ENCODE peak calls at places on chromosome 12, in seven cellular contexts. J is tibial nerve, O is H54, Z is esophagus squamous epithelium, Y is stomach, A is HCT116, C is prostate gland. Q is an unnamed sample.

GRCh38 chr12:80847575-80847974 is 90.2 kb downstream of the LIN7A start:
- DNase-seq in Z (no peak), O (no peak), C (no peak), A (no peak), J (no peak), Y (no peak), Q (no peak)

GRCh38 chr12:47383942-47384341 is 304.2 kb upstream of the AMIGO2 start:
- DNase-seq in Y (no peak), C (no peak), A (no peak), O (no peak), Z (no peak), J (no peak), Q (no peak)

GRCh38 chr12:96879301-96879700 is 27.8 kb upstream of the NEDD1 start:
- DNase-seq in Y (no peak), A (no peak), Z (no peak), C (no peak), J (no peak), O (no peak), Q (no peak)

GRCh38 chr12:101323255-101323654 is 43.4 kb downstream of the UTP20 start:
- DNase-seq in A (no peak), C (no peak), O (no peak), Y (no peak), J (no peak), Z (no peak), Q (no peak)

GRCh38 chr12:128190614-128191013 is 76.4 kb upstream of the TMEM132C start:
- DNase-seq in C (no peak), Y (no peak), J (no peak), Z (no peak), O (no peak), A (no peak), Q (no peak)

GRCh38 chr12:15322164-15323054 is at the start of gene PTPRO:
- DNase-seq in A (no peak), O (no peak), J (no peak), C (no peak), Z (no peak), Y (no peak), Q (no peak)

GRCh38 chr12:89140580-89141236 is 211.6 kb downstream of the DUSP6 start:
- DNase-seq in Y (no peak), A (no peak), Z (no peak), O (no peak), C (no peak), J (no peak), Q (no peak)

GRCh38 chr12:99907210-99907609 is 77.5 kb downstream of the ANKS1B start:
- DNase-seq in C (no peak), O (no peak), A (no peak), Z (no peak), J (no peak), Y (no peak), Q (no peak)

GRCh38 chr12:77299001-77299400 is 233.6 kb upstream of the E2F7 start:
- DNase-seq in Y (no peak), O (no peak), Z (no peak), A (no peak), C (no peak), J (no peak), Q (no peak)

GRCh38 chr12:227286-227915 is 13.4 kb upstream of the SLC6A12 start:
- DNase-seq in C (no peak), A (no peak), J (no peak), O (no peak), Y (no peak), Z (no peak), Q (no peak)

GRCh38 chr12:114612062-114612461 is 71.9 kb downstream of the TBX3 start:
- DNase-seq in Y (no peak), C (no peak), J (no peak), O (no peak), Z (no peak), A (no peak), Q (no peak)

GRCh38 chr12:114608509-114608908 is 75.5 kb downstream of the TBX3 start:
- DNase-seq in O (no peak), C (no peak), J (no peak), Y (no peak), Z (no peak), A (no peak), Q (no peak)

GRCh38 chr12:114616081-114616480 is 67.9 kb downstream of the TBX3 start:
- DNase-seq in J (no peak), A (no peak), Z (no peak), C (no peak), Y (no peak), O (no peak), Q (no peak)

GRCh38 chr12:114614040-114614439 is 69.9 kb downstream of the TBX3 start:
- DNase-seq in J (no peak), A (no peak), Z (no peak), O (no peak), Y (no peak), C (no peak), Q (no peak)

DNA sequence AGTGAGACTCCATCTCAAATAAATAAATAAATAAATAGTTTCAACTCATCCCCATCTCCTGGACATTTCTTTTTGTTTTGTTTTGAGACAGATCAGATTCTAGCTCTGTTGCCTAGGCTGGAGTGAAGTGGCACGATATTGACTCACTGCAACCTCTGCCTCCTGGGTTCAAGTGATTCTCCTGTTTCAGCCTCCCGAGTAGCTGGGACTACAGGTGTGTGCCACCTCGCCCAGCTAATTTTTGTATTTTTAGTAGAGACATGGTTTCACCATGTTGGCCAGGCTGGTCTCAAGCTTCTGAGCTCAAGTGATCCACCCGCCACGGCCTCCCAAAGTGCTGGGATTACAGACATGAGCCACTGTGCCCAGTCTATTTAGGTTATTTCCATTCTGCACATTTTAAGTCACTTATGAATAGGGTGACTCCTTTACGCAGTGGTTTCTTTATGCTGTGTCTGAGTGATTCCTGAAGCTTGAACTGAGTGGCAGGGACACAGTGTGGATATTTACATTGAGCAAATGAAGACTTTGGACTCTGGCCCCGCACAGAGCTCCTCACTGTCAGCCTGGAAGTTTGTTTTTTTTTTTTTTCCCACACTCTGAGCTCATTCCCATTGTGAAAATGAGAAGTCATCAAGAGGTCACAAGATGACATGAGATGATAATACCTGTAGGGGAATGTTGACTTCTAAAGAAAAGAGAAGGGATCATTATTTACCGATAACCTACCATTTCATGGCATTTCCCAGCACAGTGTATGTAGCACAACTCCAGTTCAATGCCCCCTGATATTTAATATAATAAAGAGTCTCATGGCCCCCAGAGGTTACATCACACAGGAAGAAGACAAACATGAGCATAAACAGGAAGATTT is 72.6 kb downstream of the TBX3 start:
- DNase-seq in Z (no peak), C (peak), A (no peak), J (no peak), O (no peak), Y (no peak), Q (peak)
- TF ChIP-seq POLR2A in Z (no peak), C (no peak), A (no peak), J (no peak), O (no peak), Y (no peak), Q (no peak)

DNA sequence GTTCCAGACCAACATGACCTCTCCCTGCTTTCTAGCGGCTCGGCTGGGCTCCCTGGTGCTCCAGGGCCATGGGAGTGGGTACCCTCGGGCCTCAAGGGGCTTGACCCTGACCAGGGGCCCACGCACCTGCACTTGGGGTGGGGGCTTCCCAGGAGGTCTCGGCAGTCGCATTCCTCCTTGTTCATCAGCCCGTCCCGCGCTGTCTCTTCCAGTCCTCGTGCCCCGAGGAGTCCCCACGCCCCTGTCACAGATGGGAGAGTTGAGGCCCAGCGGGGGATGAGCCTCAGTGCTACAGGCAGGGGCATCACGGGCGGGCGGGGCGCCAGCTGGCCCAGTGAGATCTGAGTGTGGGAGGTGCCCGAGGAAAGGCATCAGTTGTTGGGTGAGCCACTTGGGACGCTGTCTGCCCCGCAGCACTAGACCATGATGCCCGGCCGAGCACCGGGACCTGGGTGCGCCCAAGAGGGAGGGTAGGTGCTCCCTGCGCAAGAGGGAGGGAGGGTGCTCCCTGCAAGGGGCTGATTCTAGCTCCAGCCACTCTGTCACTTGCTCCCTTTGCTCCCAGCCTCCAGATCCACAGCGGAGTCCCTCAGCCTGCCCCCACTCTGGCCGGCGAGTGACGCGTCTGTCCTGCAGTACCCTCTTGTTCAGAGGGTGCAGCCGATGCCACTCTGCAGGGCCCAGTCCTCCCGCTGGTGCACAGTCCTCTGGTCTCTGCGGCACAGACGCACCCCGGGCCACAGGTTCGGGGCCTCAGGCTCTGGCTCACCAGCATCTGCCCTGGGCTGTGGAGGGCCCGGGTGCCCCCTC is 23.8 kb downstream of the MMP17 start:
- DNase-seq in J (no peak), C (no peak), Y (no peak), A (no peak), Z (no peak), O (no peak), Q (no peak)
- TF ChIP-seq POLR2A in J (no peak), C (no peak), Y (no peak), A (no peak), Z (no peak), O (no peak), Q (no peak)

GRCh38 chr12:7985802-7986418 is 46.6 kb upstream of the FOXJ2 start:
- DNase-seq in Y (no peak), A (no peak), Z (no peak), O (no peak), J (no peak), C (no peak), Q (no peak)

GRCh38 chr12:7994731-7995205 is 37.7 kb upstream of the FOXJ2 start:
- DNase-seq in J (no peak), A (no peak), Z (no peak), Y (no peak), O (no peak), C (no peak), Q (no peak)

GRCh38 chr12:7995266-7995963 is 37.1 kb upstream of the FOXJ2 start:
- DNase-seq in Z (peak), J (peak), Y (peak), O (no peak), A (peak), C (peak), Q (peak)

GRCh38 chr12:7984900-7985299 is 47.6 kb upstream of the FOXJ2 start:
- DNase-seq in Y (no peak), A (no peak), O (no peak), J (no peak), Z (no peak), C (no peak), Q (no peak)

GRCh38 chr12:7989827-7990491 is 42.6 kb upstream of the FOXJ2 start:
- DNase-seq in Z (peak), C (no peak), Y (peak), J (peak), O (no peak), A (no peak), Q (peak)
- TF ChIP-seq POLR2A in Z (no peak), C (no peak), Y (no peak), J (no peak), O (no peak), A (no peak), Q (no peak)

DNA sequence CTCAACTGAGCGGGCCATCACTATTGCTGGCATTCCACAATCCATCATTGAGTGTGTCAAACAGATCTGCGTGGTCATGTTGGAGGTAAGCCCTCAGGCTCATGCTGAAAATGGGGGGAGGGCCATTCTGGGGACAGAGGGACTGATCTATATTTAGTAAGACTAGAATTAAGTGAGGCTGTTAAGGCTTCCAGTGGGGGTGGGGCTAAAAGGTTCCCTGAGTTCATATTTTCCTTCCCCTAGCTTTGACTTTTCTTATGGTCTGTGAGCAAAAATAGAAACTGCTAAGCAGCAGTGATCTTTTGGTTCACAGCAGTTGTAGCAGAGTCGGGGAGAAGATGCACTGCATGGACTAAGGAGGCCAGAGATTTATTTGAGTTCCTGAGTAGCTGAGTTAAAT is 9.2 kb downstream of the PCBP2 start:
- DNase-seq in C (no peak), A (no peak), J (no peak), Z (no peak), O (no peak), Y (no peak), Q (no peak)
- TF ChIP-seq POLR2A in C (no peak), A (no peak), J (no peak), Z (no peak), O (no peak), Y (peak), Q (no peak)

GRCh38 chr12:57467915-57468314 is 8.3 kb downstream of the GLI1 start:
- DNase-seq in Z (no peak), A (no peak), C (no peak), J (no peak), O (no peak), Y (no peak), Q (no peak)
- TF ChIP-seq POLR2A in Z (no peak), A (no peak), C (no peak), J (no peak), O (no peak), Y (no peak), Q (no peak)

DNA sequence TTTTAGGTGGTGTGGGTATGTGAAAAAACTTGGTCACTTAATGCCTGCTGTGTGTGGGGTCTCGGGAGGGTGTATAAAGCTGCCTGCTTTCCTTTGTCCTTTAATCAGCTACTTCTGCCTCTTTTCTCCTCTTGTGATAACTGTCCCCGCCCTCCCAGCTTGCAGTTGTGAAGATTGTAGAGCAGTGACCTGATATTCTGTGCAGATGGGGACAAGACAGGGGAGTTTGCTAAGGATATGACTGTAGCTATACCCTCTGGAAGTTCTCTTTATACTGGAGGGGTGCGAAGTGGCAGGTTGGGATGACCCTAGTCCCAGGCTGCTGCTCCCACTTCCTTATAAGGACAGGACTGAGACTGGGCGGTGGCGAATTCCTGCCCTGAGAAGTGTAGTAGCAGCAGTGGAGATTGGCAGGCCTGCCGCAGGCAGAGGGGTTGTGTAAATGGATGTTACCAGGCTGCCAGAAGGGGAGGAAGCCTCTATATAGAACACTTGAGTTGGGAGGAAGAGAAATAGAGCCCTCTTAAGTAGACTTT is 835 bp downstream of the MYL6 start:
- DNase-seq in A (no peak), Y (peak), C (peak), J (peak), Z (peak), O (no peak), Q (peak)
- TF ChIP-seq POLR2A in A (no peak), Y (no peak), C (peak), J (peak), Z (peak), O (no peak), Q (peak)

DNA sequence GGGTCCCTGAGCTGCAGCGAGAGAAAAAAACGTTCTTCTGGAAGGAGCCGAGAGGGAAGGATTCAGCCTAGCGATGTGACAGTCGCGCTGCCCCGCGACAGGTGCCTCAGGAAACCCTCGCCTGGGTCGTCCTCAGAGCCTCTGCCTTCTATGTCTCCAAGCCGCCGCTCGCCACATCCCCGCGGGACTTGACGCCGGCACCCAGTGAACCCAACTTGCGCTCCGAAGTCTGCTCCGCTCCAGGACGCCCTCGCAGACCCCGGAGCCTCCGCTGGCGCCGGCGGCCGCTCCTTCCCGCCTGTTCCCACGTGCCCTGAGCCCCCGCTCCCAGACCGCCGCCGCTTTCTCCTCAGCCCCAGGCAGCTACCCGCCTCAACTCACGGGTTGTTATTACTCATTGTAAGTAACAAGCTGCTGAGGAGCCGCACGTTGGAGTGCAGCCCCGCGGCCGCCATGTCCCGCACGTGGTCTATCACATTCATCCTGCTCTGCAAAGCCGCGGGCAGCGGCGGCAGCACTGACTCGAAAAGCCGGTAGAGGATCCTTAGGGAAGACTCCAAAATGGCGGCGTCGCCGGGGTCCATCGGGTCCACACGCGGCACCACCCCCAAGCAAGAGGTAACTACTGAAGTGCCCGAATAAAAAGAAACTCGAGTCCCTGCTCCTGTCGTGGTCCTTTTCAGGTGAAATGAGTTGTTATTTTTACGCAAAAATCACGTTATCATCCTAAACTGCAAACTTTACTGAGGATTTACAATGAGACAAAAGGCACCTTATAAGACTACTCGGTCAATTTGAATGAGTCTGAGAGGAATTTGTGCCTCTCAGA is at the start of gene ANAPC7:
- DNase-seq in Z (peak), Y (peak), O (peak), J (peak), A (peak), C (peak), Q (peak)
- TF ChIP-seq POLR2A in Z (no peak), Y (no peak), O (peak), J (peak), A (peak), C (peak), Q (peak)

GRCh38 chr12:53052419-53053222 is 2.8 kb downstream of the TNS2 start:
- DNase-seq in Z (no peak), Y (peak), O (peak), A (no peak), J (peak), C (peak), Q (peak)
- TF ChIP-seq POLR2A in Z (no peak), Y (no peak), O (no peak), A (no peak), J (peak), C (no peak), Q (no peak)